ENCODE peak calls at places on chromosomes 2 and 18, in nine cellular contexts. X is tibial nerve; E is ovary; T is heart left ventricle; G is HCT116; A is lower lobe of right lung; C is cardiac muscle cell; O is CD8-positive, alpha-beta T cell; V is right lobe of liver. K is an unnamed sample.

GRCh38 chr2:69731575-69731974 is 10.4 kb upstream of the ANXA4 start:
- DNase-seq in X (no peak), E (no peak), T (no peak), G (no peak), A (no peak), C (no peak), O (no peak), V (no peak), K (peak)

GRCh38 chr18:58391932-58392331 is 237.0 kb downstream of the ALPK2 start:
- DNase-seq in X (no peak), E (no peak), T (no peak), G (no peak), A (no peak), C (peak), O (no peak), V (no peak), K (no peak)

GRCh38 chr2:111178730-111179405 is 58.2 kb downstream of the BCL2L11 start:
- DNase-seq in X (no peak), E (no peak), T (no peak), G (no peak), A (no peak), C (peak), O (no peak), V (peak), K (peak)

GRCh38 chr2:150214626-150215025 is 272.8 kb downstream of the RND3 start:
- DNase-seq in X (no peak), E (no peak), T (no peak), G (no peak), A (no peak), C (no peak), O (no peak), V (no peak), K (peak)

GRCh38 chr2:24830351-24830750 is 37.1 kb downstream of the CENPO start:
- DNase-seq in X (no peak), E (no peak), T (no peak), G (peak), A (no peak), C (peak), O (no peak), V (no peak), K (peak)

GRCh38 chr18:13540783-13541182 is 185.6 kb downstream of the FAM210A start:
- DNase-seq in X (no peak), E (no peak), T (no peak), G (no peak), A (no peak), C (no peak), O (no peak), V (no peak), K (no peak)

GRCh38 chr2:120771556-120772208 is 36.0 kb downstream of the GLI2 start:
- DNase-seq in X (no peak), E (peak), T (peak), G (no peak), A (peak), C (peak), O (no peak), V (peak), K (no peak)

GRCh38 chr18:12639990-12640880 is 17.7 kb downstream of the SPIRE1 start:
- DNase-seq in X (no peak), E (no peak), T (peak), G (no peak), A (no peak), C (peak), O (no peak), V (no peak), K (no peak)

GRCh38 chr2:105032476-105032875 is 5.4 kb upstream of the MRPS9 start:
- DNase-seq in X (no peak), E (no peak), T (no peak), G (no peak), A (no peak), C (no peak), O (no peak), V (no peak), K (no peak)

GRCh38 chr18:75097491-75098225 is 111.3 kb downstream of the PTGR3 start:
- DNase-seq in X (no peak), E (no peak), T (no peak), G (no peak), A (no peak), C (no peak), O (no peak), V (no peak), K (no peak)

GRCh38 chr2:240893363-240893828 is 2.6 kb downstream of the MAB21L4 start:
- DNase-seq in X (no peak), E (no peak), T (no peak), G (peak), A (no peak), C (peak), O (no peak), V (peak), K (no peak)

GRCh38 chr18:40738321-40738880 is 1216.6 kb upstream of the PIK3C3 start:
- DNase-seq in X (no peak), E (no peak), T (no peak), G (no peak), A (no peak), C (no peak), O (no peak), V (no peak), K (no peak)
- H3K4me3 ChIP-seq in X (no peak), E (no peak), T (no peak), G (no peak), A (no peak), C (no peak), O (no peak), V (no peak), K (no peak)

DNA sequence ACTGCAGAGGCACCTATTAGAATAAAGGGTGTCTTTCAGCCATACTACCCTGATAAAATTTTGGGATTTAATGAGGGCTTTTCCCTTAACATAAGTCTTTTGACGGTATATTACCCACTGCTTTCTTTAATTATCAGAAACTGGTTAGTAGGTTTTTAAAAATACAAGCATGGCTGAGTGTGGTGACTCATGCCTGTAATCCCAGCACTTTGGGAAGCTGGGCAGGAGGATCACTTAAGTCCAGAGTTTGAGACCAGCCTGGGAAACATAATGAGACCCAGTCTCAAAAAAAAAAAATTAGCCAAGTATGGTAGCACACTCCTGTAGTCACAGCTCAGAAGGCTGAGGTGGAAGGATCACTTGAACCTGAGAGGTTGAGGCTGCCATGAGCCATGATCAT is 16.1 kb downstream of the CPSF3 start:
- DNase-seq in X (no peak), E (no peak), T (no peak), G (no peak), A (no peak), C (no peak), O (no peak), V (no peak), K (no peak)
- H3K27ac ChIP-seq in X (peak), E (no peak), T (no peak), G (no peak), A (no peak), C (no peak), O (no peak), V (no peak), K (peak)

GRCh38 chr2:189698020-189698887 is 23.8 kb downstream of the ANKAR start:
- DNase-seq in X (peak), E (no peak), T (peak), G (peak), A (no peak), C (peak), O (no peak), V (no peak), K (peak)
- H3K4me3 ChIP-seq in X (no peak), E (no peak), T (no peak), G (no peak), A (no peak), C (no peak), O (no peak), V (no peak), K (no peak)

GRCh38 chr18:50880108-50880465 is 1.2 kb downstream of the ME2 start:
- DNase-seq in X (no peak), E (no peak), T (no peak), G (no peak), A (no peak), C (no peak), O (no peak), V (no peak), K (no peak)
- H3K27ac ChIP-seq in X (peak), E (no peak), T (no peak), G (peak), A (no peak), C (peak), O (no peak), V (peak), K (peak)

GRCh38 chr2:56671973-56672569 is 488.3 kb downstream of the CCDC85A start:
- DNase-seq in X (no peak), E (no peak), T (no peak), G (no peak), A (no peak), C (peak), O (no peak), V (no peak), K (no peak)
- H3K4me3 ChIP-seq in X (no peak), E (no peak), T (no peak), G (no peak), A (no peak), C (no peak), O (no peak), V (no peak), K (no peak)

DNA sequence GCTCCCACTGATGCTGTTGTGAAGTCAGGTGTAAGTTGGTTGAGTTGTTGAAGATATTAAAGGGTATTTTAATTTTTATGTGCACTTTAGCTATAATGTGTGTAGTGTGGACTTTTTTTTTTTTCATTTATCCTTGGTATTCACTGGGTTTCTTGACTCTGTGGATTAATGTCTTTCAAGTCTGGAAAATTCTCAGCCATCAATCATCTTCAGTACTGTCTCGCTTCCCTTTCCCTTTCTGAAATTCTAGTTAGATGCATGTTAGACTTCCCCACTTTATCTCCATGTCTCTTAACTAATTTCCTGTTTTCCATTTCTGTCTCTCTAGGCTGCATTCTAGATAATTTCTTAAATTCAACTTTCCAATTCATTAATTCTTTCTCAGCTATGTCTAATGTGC is 247.7 kb upstream of the REV1 start:
- DNase-seq in X (no peak), E (no peak), T (no peak), G (no peak), A (no peak), C (no peak), O (no peak), V (no peak), K (no peak)
- H3K27ac ChIP-seq in X (no peak), E (no peak), T (no peak), G (no peak), A (no peak), C (no peak), O (no peak), V (no peak), K (no peak)